ENCODE peak calls at places on chromosomes 6 and 20, in four cellular contexts. A is activated CD4-positive, alpha-beta T cell treated with anti-CD3 and anti-CD28 coated beads for 1 hour; E is dermis microvascular lymphatic vessel endothelial cell; J is HTR-8/SVneo. O is an unnamed sample.

GRCh38 chr6:3433005-3433404 is 23.8 kb downstream of the SLC22A23 start:
- DNase-seq in J (no peak), E (no peak), A (no peak), O (no peak)

GRCh38 chr6:156866181-156866862 is 89.1 kb downstream of the ARID1B start:
- DNase-seq in E (peak; percentile 22), A (no peak), J (no peak), O (no peak)

GRCh38 chr6:105920071-105920470 is 166.1 kb upstream of the PRDM1 start:
- DNase-seq in J (no peak), E (no peak), A (no peak), O (no peak)

GRCh38 chr6:436308-437041 is 44.9 kb downstream of the IRF4 start:
- DNase-seq in E (no peak), A (no peak), J (no peak), O (no peak)

GRCh38 chr20:51411867-51412266 is 130.7 kb downstream of the NFATC2 start:
- DNase-seq in E (peak; percentile 19), A (no peak), J (peak; percentile 55), O (no peak)

GRCh38 chr6:55046869-55047422 is 127.4 kb upstream of the HCRTR2 start:
- DNase-seq in J (no peak), A (no peak), E (no peak), O (no peak)

GRCh38 chr20:2804041-2804828 is 3.8 kb upstream of the CPXM1 start:
- DNase-seq in J (no peak), A (no peak), E (no peak), O (no peak)

GRCh38 chr6:131936156-131936555 is 15.0 kb downstream of the CCN2 start:
- DNase-seq in J (no peak), E (no peak), A (no peak), O (no peak)

GRCh38 chr6:146503096-146503495 is 40.5 kb upstream of the RAB32 start:
- DNase-seq in E (no peak), A (no peak), J (no peak), O (no peak)

GRCh38 chr20:62875419-62876355 is 14.1 kb upstream of the TCFL5 start:
- DNase-seq in E (peak; percentile 92), J (no peak), A (no peak), O (peak; percentile 64)

GRCh38 chr6:117307655-117308054 is 42.3 kb downstream of the VGLL2 start:
- DNase-seq in E (no peak), J (no peak), A (no peak), O (no peak)

GRCh38 chr6:149065658-149066556 is 251.6 kb upstream of the TAB2 start:
- DNase-seq in J (no peak), E (no peak), A (no peak), O (no peak)

GRCh38 chr6:134447883-134448387 is 130.0 kb upstream of the SGK1 start:
- DNase-seq in A (no peak), J (no peak), E (peak; percentile 80), O (no peak)

GRCh38 chr6:164109770-164110140 is 695.2 kb downstream of the QKI start:
- DNase-seq in J (no peak), E (peak; percentile 53), A (no peak), O (no peak)

GRCh38 chr6:157099912-157100593 is 223.3 kb downstream of the TMEM242 start:
- DNase-seq in J (no peak), E (peak; percentile 76), A (peak; percentile 23), O (peak; percentile 35)

GRCh38 chr20:4949833-4950178 is 51.5 kb downstream of the SLC23A2 start:
- DNase-seq in J (no peak), E (peak; percentile 73), A (no peak), O (no peak)

GRCh38 chr6:29813809-29814208 is 13.8 kb upstream of the HLA-G start:
- DNase-seq in A (no peak), J (peak; percentile 33), E (peak; percentile 11), O (no peak)

GRCh38 chr6:93567164-93567563 is 147.8 kb upstream of the EPHA7 start:
- DNase-seq in J (no peak), E (no peak), A (no peak), O (no peak)

GRCh38 chr20:34993941-34994508 is 38.4 kb downstream of the MYH7B start:
- DNase-seq in J (no peak), A (no peak), E (no peak), O (no peak)

GRCh38 chr6:27174958-27175357 is 72.5 kb upstream of the PRSS16 start:
- DNase-seq in E (no peak), J (no peak), A (no peak), O (no peak)

GRCh38 chr6:9502991-9503761 is 911.7 kb downstream of the TFAP2A start:
- DNase-seq in E (peak; percentile 92), A (no peak), J (peak; percentile 67), O (peak; percentile 99)

GRCh38 chr20:63735859-63736718 is at the start of gene LIME1:
- DNase-seq in A (peak; percentile 62), E (no peak), J (no peak), O (no peak)

GRCh38 chr6:137873273-137873762 is 6.3 kb downstream of the TNFAIP3 start:
- DNase-seq in A (no peak), J (no peak), E (peak; percentile 92), O (peak; percentile 79)

GRCh38 chr20:20843982-20844381 is 131.5 kb upstream of the RALGAPA2 start:
- DNase-seq in J (no peak), E (no peak), A (no peak), O (no peak)

GRCh38 chr6:165858571-165858970 is 195.5 kb upstream of the PDE10A start:
- DNase-seq in E (peak; percentile 37), J (no peak), A (no peak), O (no peak)

GRCh38 chr6:42387336-42387735 is 64.4 kb downstream of the TRERF1 start:
- DNase-seq in J (no peak), E (no peak), A (no peak), O (no peak)

GRCh38 chr6:90311569-90311968 is 14.9 kb upstream of the BACH2 start:
- DNase-seq in J (no peak), A (no peak), E (no peak), O (no peak)

O was measured in pulmonary artery endothelial cell.